ENCODE peak calls at places on chromosomes 2 and 18, in six cellular contexts. H is NAMALWA; O is GDM1; Z is hypothalamus; I is stimulated activated CD8-positive, alpha-beta memory T cell treated with anti-CD3 and anti-CD28 coated beads, Interleukin-15, amount 100 ng/mL, for 4 hours; M is CD4-positive, alpha-beta T cell. T is an unnamed sample.

GRCh38 chr2:160033732-160034392 is 28.6 kb downstream of the PLA2R1 start:
- DNase-seq in H (no peak), O (no peak), Z (no peak), I (no peak), M (no peak), T (no peak)

GRCh38 chr2:45746888-45747287 is 95.4 kb downstream of the PRKCE start:
- DNase-seq in H (no peak), O (no peak), Z (no peak), I (no peak), M (no peak), T (no peak)

GRCh38 chr18:3688682-3689081 is 238.7 kb downstream of the TGIF1 start:
- DNase-seq in H (no peak), O (no peak), Z (no peak), I (no peak), M (no peak), T (no peak)

GRCh38 chr18:6521804-6522418 is 107.2 kb upstream of the L3MBTL4 start:
- DNase-seq in H (peak), O (no peak), Z (no peak), I (no peak), M (no peak), T (no peak)

GRCh38 chr2:205347899-205348298 is 334.4 kb upstream of the NRP2 start:
- DNase-seq in H (no peak), O (no peak), Z (no peak), I (no peak), M (no peak), T (no peak)

GRCh38 chr2:69773201-69773600 is 31.3 kb downstream of the ANXA4 start:
- DNase-seq in H (no peak), O (no peak), Z (no peak), I (no peak), M (no peak), T (no peak)

GRCh38 chr18:58058720-58059119 is 14.7 kb downstream of the NEDD4L start:
- DNase-seq in H (no peak), O (no peak), Z (no peak), I (no peak), M (no peak), T (no peak)

GRCh38 chr2:178385595-178386148 is 65.3 kb downstream of the PRKRA start:
- DNase-seq in H (no peak), O (no peak), Z (no peak), I (no peak), M (no peak), T (no peak)

GRCh38 chr2:229141626-229142025 is 129.5 kb downstream of the PID1 start:
- DNase-seq in H (no peak), O (no peak), Z (no peak), I (no peak), M (no peak), T (no peak)

GRCh38 chr2:223998983-223999382 is 40.1 kb downstream of the SERPINE2 start:
- DNase-seq in H (no peak), O (no peak), Z (no peak), I (no peak), M (no peak), T (no peak)

GRCh38 chr2:17426708-17427107 is 91.5 kb downstream of the RAD51AP2 start:
- DNase-seq in H (no peak), O (no peak), Z (no peak), I (no peak), M (no peak), T (no peak)

GRCh38 chr18:74929110-74929509 is 279.8 kb downstream of the PTGR3 start:
- DNase-seq in H (no peak), O (no peak), Z (no peak), I (no peak), M (no peak), T (no peak)

GRCh38 chr2:63903003-63903402 is 61.3 kb downstream of the UGP2 start:
- DNase-seq in H (peak), O (no peak), Z (no peak), I (no peak), M (no peak), T (no peak)

GRCh38 chr2:220499281-220499680 is 871.9 kb downstream of the SLC4A3 start:
- DNase-seq in H (no peak), O (no peak), Z (no peak), I (no peak), M (no peak), T (no peak)

T was measured in esophagus squamous epithelium.